ENCODE peak calls at places on chromosomes 3 and 15, in eight cellular contexts. Y, P, F, R, X, L, M and I are unnamed samples.
A peak's percentile ranks its signal among the peaks of the same experiment; 100 is the strongest.

GRCh38 chr3:80087769-80088168 is 320.0 kb upstream of the ROBO1 start:
- DNase-seq in Y (peak; percentile 55), P (no peak), F (no peak), R (no peak), X (no peak), L (no peak), M (no peak), I (no peak)

GRCh38 chr15:57213783-57214366 is 162.4 kb upstream of the CGNL1 start:
- DNase-seq in Y (peak; percentile 75), P (no peak), F (no peak), R (no peak), X (no peak), L (no peak), M (peak; percentile 51), I (no peak)

GRCh38 chr3:76307556-76307955 is 522.2 kb upstream of the ZNF717 start:
- DNase-seq in Y (peak; percentile 21), P (no peak), F (no peak), R (no peak), X (no peak), L (no peak), M (no peak), I (no peak)

GRCh38 chr3:159798951-159799350 is 189.7 kb upstream of the IL12A start:
- DNase-seq in Y (no peak), P (no peak), F (no peak), R (no peak), X (no peak), L (no peak), M (no peak), I (no peak)

GRCh38 chr3:100311011-100311410 is 23.5 kb upstream of the NIT2 start:
- DNase-seq in Y (peak; percentile 7), P (no peak), F (no peak), R (no peak), X (no peak), L (no peak), M (no peak), I (no peak)

GRCh38 chr15:76012021-76012551 is at the start of gene NRG4:
- DNase-seq in Y (peak; percentile 29), P (no peak), F (peak; percentile 25), R (no peak), X (no peak), L (no peak), M (peak; percentile 71), I (peak; percentile 49)

GRCh38 chr3:192409838-192410683 is 317.3 kb downstream of the FGF12 start:
- DNase-seq in Y (peak; percentile 22), P (peak; percentile 72), F (no peak), R (peak; percentile 63), X (peak; percentile 63), L (no peak), M (peak; percentile 45), I (no peak)

GRCh38 chr15:76936671-76937070 is 5.1 kb downstream of the RCN2 start:
- DNase-seq in Y (peak; percentile 11), P (no peak), F (no peak), R (no peak), X (no peak), L (no peak), M (no peak), I (no peak)

GRCh38 chr3:194577985-194578905 is 55.0 kb downstream of the TMEM44 start:
- DNase-seq in Y (peak; percentile 84), P (no peak), F (no peak), R (peak; percentile 85), X (no peak), L (no peak), M (peak; percentile 83), I (no peak)

GRCh38 chr3:193704431-193704830 is 111.4 kb downstream of the OPA1 start:
- DNase-seq in Y (no peak), P (peak; percentile 54), F (no peak), R (no peak), X (no peak), L (no peak), M (no peak), I (no peak)

GRCh38 chr3:124841517-124841916 is 45.6 kb downstream of the ITGB5 start:
- DNase-seq in Y (no peak), P (no peak), F (no peak), R (no peak), X (no peak), L (no peak), M (no peak), I (no peak)

GRCh38 chr15:68051109-68051508 is 3.0 kb upstream of the PIAS1 start:
- DNase-seq in Y (no peak), P (no peak), F (no peak), R (no peak), X (no peak), L (no peak), M (peak; percentile 47), I (no peak)

GRCh38 chr3:132380979-132381944 is 36.0 kb upstream of the DNAJC13 start:
- DNase-seq in Y (peak; percentile 3), P (no peak), F (no peak), R (no peak), X (no peak), L (no peak), M (no peak), I (no peak)

GRCh38 chr3:40679289-40679688 is 154.5 kb downstream of the ZNF621 start:
- DNase-seq in Y (no peak), P (no peak), F (no peak), R (no peak), X (no peak), L (no peak), M (no peak), I (no peak)

GRCh38 chr3:31968391-31968926 is 12.6 kb downstream of the OSBPL10 start:
- DNase-seq in Y (peak; percentile 76), P (no peak), F (no peak), R (no peak), X (no peak), L (no peak), M (peak; percentile 47), I (no peak)

GRCh38 chr3:11096266-11097135 is 57.8 kb upstream of the HRH1 start:
- DNase-seq in Y (peak; percentile 85), P (peak; percentile 63), F (peak; percentile 38), R (peak; percentile 84), X (no peak), L (peak; percentile 86), M (peak; percentile 73), I (peak; percentile 48)

GRCh38 chr3:8987673-8988655 is 24.7 kb upstream of the RAD18 start:
- DNase-seq in Y (peak; percentile 62), P (peak; percentile 91), F (peak; percentile 57), R (peak; percentile 61), X (peak; percentile 79), L (peak; percentile 69), M (peak; percentile 53), I (peak; percentile 72)

GRCh38 chr3:33064929-33065328 is 32.0 kb downstream of the GLB1 start:
- DNase-seq in Y (no peak), P (no peak), F (no peak), R (no peak), X (no peak), L (no peak), M (peak; percentile 10), I (no peak)

GRCh38 chr3:62686486-62686885 is 188.7 kb downstream of the CADPS start:
- DNase-seq in Y (peak; percentile 65), P (no peak), F (no peak), R (no peak), X (no peak), L (no peak), M (no peak), I (no peak)

GRCh38 chr3:38603731-38604131 is 45.8 kb downstream of the SCN5A start:
- DNase-seq in Y (no peak), P (no peak), F (no peak), R (no peak), X (no peak), L (no peak), M (no peak), I (no peak)

GRCh38 chr3:23189183-23189582 is 13.9 kb upstream of the UBE2E2 start:
- DNase-seq in Y (no peak), P (no peak), F (no peak), R (no peak), X (no peak), L (no peak), M (no peak), I (no peak)

GRCh38 chr3:186261638-186262037 is 100.4 kb downstream of the DGKG start:
- DNase-seq in Y (no peak), P (peak; percentile 89), F (no peak), R (no peak), X (no peak), L (no peak), M (no peak), I (no peak)
- TF ChIP-seq CTCF in Y (peak; percentile 30), P (peak; percentile 52), F (no peak), R (no peak), X (no peak), L (no peak), M (peak; percentile 22), I (no peak)

GRCh38 chr15:84749111-84749991 is 959 bp downstream of the ZNF592 start:
- DNase-seq in Y (peak; percentile 22), P (peak; percentile 49), F (peak; percentile 47), R (peak; percentile 73), X (peak; percentile 63), L (peak; percentile 41), M (peak; percentile 34), I (peak; percentile 67)
- TF ChIP-seq CTCF in Y (no peak), P (no peak), F (no peak), R (peak; percentile 29), X (no peak), L (no peak), M (no peak), I (no peak)

DNA sequence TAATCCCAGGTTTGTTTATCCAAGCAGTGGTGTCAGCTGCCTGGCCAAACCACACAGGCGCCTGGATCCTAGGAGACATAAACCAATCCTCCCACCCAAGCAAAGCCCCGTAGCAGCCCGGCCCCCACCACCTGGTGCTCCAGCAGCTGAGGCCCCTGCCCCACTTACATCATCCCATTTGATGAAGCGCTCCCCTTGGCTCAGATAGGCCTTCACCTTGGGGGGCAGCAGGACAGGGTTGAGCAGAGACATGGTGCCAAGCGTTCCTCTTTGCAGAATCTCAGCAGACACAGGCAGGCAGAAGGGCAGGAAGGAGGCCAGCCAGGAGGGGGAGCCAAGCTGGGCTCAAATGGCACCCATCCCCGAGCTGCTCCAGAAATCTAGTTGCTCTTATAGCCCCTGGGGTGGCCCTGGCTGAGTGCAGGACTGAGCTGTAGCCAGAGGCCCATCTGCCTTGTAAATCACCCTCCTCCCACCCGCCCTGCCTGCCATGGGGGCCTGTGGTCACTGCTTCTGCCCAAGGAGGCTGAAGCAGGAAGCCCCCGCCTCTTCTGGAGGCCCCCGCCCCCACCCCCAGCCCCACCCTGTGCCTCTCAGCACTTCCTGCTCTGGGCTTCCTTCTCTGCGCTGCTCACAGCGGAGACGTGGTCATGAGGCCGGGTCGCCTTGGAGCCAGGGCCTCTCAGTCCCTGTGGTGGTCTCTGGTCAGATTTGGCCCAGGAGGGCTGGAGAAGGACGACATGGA is at the start of gene PLCB2:
- DNase-seq in Y (no peak), P (peak; percentile 68), F (peak; percentile 49), R (no peak), X (no peak), L (no peak), M (no peak), I (peak; percentile 57)
- TF ChIP-seq CTCF in Y (peak; percentile 29), P (peak; percentile 45), F (no peak), R (no peak), X (no peak), L (no peak), M (no peak), I (no peak)

GRCh38 chr15:63600646-63601025 is 3.4 kb downstream of the FBXL22 start:
- DNase-seq in Y (peak; percentile 92), P (peak; percentile 72), F (peak; percentile 84), R (peak; percentile 90), X (peak; percentile 94), L (peak; percentile 78), M (peak; percentile 96), I (peak; percentile 88)
- TF ChIP-seq CTCF in Y (no peak), P (no peak), F (no peak), R (peak; percentile 38), X (no peak), L (no peak), M (peak; percentile 46), I (peak; percentile 26)